ENCODE peak calls at places on chromosomes 7 and 10, in four cellular contexts. Y is HepG2, D is K562, A is GM12878. R is an unnamed sample.

GRCh38 chr7:19619122-19619521 is 89.7 kb downstream of the POLR1F start:
- DNase-seq in Y (no peak), D (no peak), A (no peak), R (no peak)

GRCh38 chr10:28661035-28661434 is 16.3 kb upstream of the BAMBI start:
- DNase-seq in Y (no peak), D (peak), A (no peak), R (no peak)

GRCh38 chr7:44961844-44962482 is 16.9 kb downstream of the MYO1G start:
- DNase-seq in Y (no peak), D (no peak), A (no peak), R (no peak)

GRCh38 chr10:125964558-125964957 is 68.2 kb downstream of the FANK1 start:
- DNase-seq in Y (no peak), D (no peak), A (no peak), R (no peak)

GRCh38 chr10:124935946-124936345 is 6.0 kb upstream of the ZRANB1 start:
- DNase-seq in Y (no peak), D (no peak), A (no peak), R (no peak)

GRCh38 chr7:33243319-33243881 is 114.0 kb downstream of the BBS9 start:
- DNase-seq in Y (peak), D (peak), A (no peak), R (peak)

GRCh38 chr10:103481974-103482531 is 3.0 kb upstream of the CALHM3 start:
- DNase-seq in Y (peak), D (peak), A (no peak), R (peak)

GRCh38 chr7:106959753-106960152 is 84.8 kb upstream of the PRKAR2B start:
- DNase-seq in Y (no peak), D (peak), A (no peak), R (peak)

GRCh38 chr7:2044883-2045471 is 187.8 kb downstream of the MAD1L1 start:
- DNase-seq in Y (no peak), D (no peak), A (no peak), R (no peak)

GRCh38 chr10:43408331-43408709 is 666 bp downstream of the HNRNPF start:
- DNase-seq in Y (no peak), D (no peak), A (no peak), R (no peak)

GRCh38 chr10:120336910-120337540 is 120.0 kb upstream of the PLPP4 start:
- DNase-seq in Y (peak), D (peak), A (no peak), R (peak)

GRCh38 chr10:33125522-33125921 is 167.5 kb upstream of the ITGB1 start:
- DNase-seq in Y (no peak), D (no peak), A (no peak), R (no peak)

GRCh38 chr7:115679976-115680375 is 350.6 kb downstream of the TFEC start:
- DNase-seq in Y (peak), D (peak), A (peak), R (peak)

GRCh38 chr10:97517778-97518561 is 19.2 kb downstream of the UBTD1 start:
- DNase-seq in Y (no peak), D (no peak), A (no peak), R (no peak)

GRCh38 chr7:138527746-138528223 is 67.7 kb downstream of the TRIM24 start:
- DNase-seq in Y (peak), D (peak), A (no peak), R (no peak)

GRCh38 chr10:88131561-88132139 is 268.2 kb downstream of the PTEN start:
- DNase-seq in Y (no peak), D (no peak), A (no peak), R (no peak)

GRCh38 chr7:33399528-33400213 is 270.3 kb downstream of the BBS9 start:
- DNase-seq in Y (no peak), D (no peak), A (no peak), R (no peak)

GRCh38 chr10:4132216-4132556 is 347.2 kb upstream of the KLF6 start:
- DNase-seq in Y (no peak), D (no peak), A (no peak), R (no peak)

GRCh38 chr7:151273646-151274375 is 25.3 kb upstream of the SMARCD3 start:
- DNase-seq in Y (no peak), D (no peak), A (no peak), R (no peak)

GRCh38 chr7:2037301-2037804 is 195.4 kb downstream of the MAD1L1 start:
- DNase-seq in Y (no peak), D (no peak), A (no peak), R (no peak)

GRCh38 chr10:72242675-72243074 is 26.6 kb upstream of the ASCC1 start:
- DNase-seq in Y (no peak), D (no peak), A (no peak), R (no peak)

GRCh38 chr10:103333934-103334520 is 16.9 kb downstream of the PCGF6 start:
- DNase-seq in Y (peak), D (no peak), A (no peak), R (peak)

GRCh38 chr7:116741625-116742316 is 69.8 kb downstream of the MET start:
- DNase-seq in Y (peak), D (no peak), A (no peak), R (no peak)

GRCh38 chr7:81155654-81156373 is 237.0 kb upstream of the SEMA3C start:
- DNase-seq in Y (peak), D (no peak), A (no peak), R (no peak)

GRCh38 chr7:36984710-36985308 is 260.5 kb upstream of the AOAH start:
- DNase-seq in Y (no peak), D (no peak), A (no peak), R (no peak)

GRCh38 chr7:73555411-73555982 is 2.0 kb downstream of the BCL7B start:
- DNase-seq in Y (no peak), D (no peak), A (no peak), R (no peak)

GRCh38 chr7:6650521-6651011 is 13.4 kb downstream of the ZNF316 start:
- DNase-seq in Y (no peak), D (no peak), A (no peak), R (no peak)

GRCh38 chr7:155412416-155413253 is 45.3 kb upstream of the EN2 start:
- DNase-seq in Y (peak), D (peak), A (no peak), R (peak)

GRCh38 chr7:53500076-53500475 is 464.6 kb downstream of the POM121L12 start:
- DNase-seq in Y (no peak), D (no peak), A (no peak), R (no peak)

GRCh38 chr10:17918187-17918903 is 33.4 kb upstream of the SLC39A12 start:
- DNase-seq in Y (no peak), D (no peak), A (no peak), R (no peak)

GRCh38 chr10:104937528-104937927 is 296.4 kb downstream of the SORCS3 start:
- DNase-seq in Y (peak), D (no peak), A (no peak), R (no peak)

GRCh38 chr10:100579261-100579660 is 43.5 kb downstream of the HIF1AN start:
- DNase-seq in Y (no peak), D (no peak), A (no peak), R (peak)

GRCh38 chr7:12244694-12245093 is 33.6 kb downstream of the TMEM106B start:
- DNase-seq in Y (no peak), D (no peak), A (no peak), R (no peak)

GRCh38 chr7:27420702-27421101 is 178.1 kb downstream of the EVX1 start:
- DNase-seq in Y (no peak), D (no peak), A (no peak), R (no peak)
- TF ChIP-seq FOXK2 in Y (no peak), D (no peak), A (no peak), R (no peak)

GRCh38 chr10:24120651-24121050 is 88.3 kb upstream of the KIAA1217 start:
- DNase-seq in Y (no peak), D (no peak), A (no peak), R (no peak)

GRCh38 chr10:24119919-24120318 is 89.0 kb upstream of the KIAA1217 start:
- DNase-seq in Y (no peak), D (no peak), A (no peak), R (no peak)

GRCh38 chr10:24118246-24118645 is 90.7 kb upstream of the KIAA1217 start:
- DNase-seq in Y (no peak), D (no peak), A (no peak), R (peak)

GRCh38 chr10:24114561-24114960 is 94.4 kb upstream of the KIAA1217 start:
- DNase-seq in Y (no peak), D (no peak), A (no peak), R (no peak)

GRCh38 chr10:24115403-24115802 is 93.5 kb upstream of the KIAA1217 start:
- DNase-seq in Y (no peak), D (no peak), A (no peak), R (no peak)
- TF ChIP-seq BHLHE40 in Y (no peak), D (no peak), A (no peak), R (no peak)

GRCh38 chr10:14603539-14604102 is 171.1 kb downstream of the FAM107B start:
- DNase-seq in Y (no peak), D (no peak), A (no peak), R (peak)

GRCh38 chr10:14604181-14605142 is 170.2 kb downstream of the FAM107B start:
- DNase-seq in Y (no peak), D (peak), A (no peak), R (peak)

GRCh38 chr10:14602807-14603538 is 171.7 kb downstream of the FAM107B start:
- DNase-seq in Y (no peak), D (no peak), A (no peak), R (no peak)

GRCh38 chr10:14600065-14600464 is 174.6 kb downstream of the FAM107B start:
- DNase-seq in Y (no peak), D (no peak), A (no peak), R (no peak)

DNA sequence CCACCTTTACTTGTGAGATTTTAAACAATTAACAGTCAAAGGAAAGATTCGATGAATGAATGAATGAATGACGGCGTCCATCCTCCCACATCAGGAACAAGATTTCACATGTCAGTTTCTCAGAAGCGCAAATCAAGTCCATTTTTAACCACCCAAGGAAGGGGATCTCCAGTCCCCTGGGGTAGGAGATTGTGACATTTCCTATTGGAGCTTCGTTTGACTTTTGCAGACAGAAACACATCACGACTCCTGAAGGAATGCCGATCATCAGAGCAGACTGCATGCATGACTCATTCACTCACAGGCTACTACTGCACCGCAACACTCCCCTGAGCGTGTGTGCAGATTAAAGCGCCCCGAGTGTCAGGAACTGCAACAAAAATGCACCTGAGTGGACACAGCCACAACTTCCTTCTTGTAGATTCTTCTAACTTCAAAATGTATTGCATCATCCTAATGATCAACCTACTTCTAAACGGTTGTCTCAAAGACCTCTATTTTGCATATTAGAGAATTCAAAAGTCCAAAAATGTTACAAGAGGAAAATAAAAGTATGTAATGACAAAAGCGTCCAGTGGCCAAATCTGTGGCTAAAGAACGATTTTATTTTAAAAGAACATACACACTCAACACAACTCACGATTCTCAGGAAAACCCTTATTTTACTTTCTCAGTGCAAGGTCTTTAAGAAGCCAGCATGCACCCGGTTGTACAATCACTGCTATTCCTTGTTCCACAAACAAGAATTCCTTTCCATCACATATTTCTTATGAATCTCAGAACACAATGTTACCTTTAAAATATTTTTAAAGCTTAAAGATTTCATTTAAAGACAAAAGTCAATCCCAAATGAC is 172.6 kb downstream of the FAM107B start:
- DNase-seq in Y (peak), D (peak), A (peak), R (no peak)
- TF ChIP-seq FOXK2 in Y (no peak), D (no peak), A (no peak), R (no peak)

DNA sequence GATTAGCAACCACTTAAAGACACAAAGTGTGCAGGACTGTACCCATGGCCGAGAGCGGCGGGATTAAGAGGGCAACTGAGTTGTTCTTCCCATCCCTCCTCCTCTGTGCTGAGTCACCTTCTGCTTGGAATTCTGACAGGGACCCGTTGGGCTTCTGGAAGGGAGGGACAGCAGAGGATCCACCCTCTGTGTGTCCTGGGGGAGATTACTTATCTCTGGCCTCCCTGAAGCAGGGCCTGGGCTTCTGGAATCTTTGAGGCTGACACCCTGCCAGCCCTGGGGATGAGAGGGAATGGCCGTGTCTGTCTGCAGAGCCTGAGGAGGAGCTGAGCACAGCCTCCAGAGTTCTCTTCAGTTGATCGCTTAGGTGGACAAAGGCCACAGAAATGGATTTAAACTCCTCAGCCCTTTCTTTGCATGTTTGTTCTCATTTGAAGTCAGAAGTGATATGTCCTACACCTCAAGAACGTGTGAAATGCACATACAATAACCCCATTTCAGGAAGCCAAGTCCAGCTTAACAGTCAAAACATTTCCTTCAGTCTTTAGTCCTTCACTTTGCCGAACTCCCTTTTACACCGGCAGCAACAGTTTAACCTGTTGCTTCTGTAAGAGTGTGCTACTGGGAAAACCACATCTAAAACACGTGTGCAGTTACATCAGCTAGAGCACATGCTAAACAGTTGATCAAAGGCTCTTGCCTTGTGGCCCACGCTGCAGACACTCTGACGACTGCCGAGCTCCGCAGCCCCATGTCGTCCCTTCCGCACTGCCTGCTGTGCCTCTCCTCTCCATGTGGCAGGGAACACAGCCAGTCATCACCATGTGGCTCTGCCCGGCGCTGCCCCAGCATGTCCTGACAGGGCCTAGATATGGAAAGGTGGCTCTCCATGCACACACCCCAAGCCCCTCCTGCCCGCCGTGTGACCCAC is 55.7 kb downstream of the IKZF1 start:
- DNase-seq in Y (no peak), D (peak), A (no peak), R (no peak)
- TF ChIP-seq BHLHE40 in Y (no peak), D (no peak), A (no peak), R (no peak)

GRCh38 chr7:38187794-38188472 is 9.9 kb downstream of the STARD3NL start:
- DNase-seq in Y (no peak), D (no peak), A (no peak), R (no peak)
- TF ChIP-seq FOXK2 in Y (no peak), D (no peak), A (no peak), R (no peak)

GRCh38 chr7:95906871-95907270 is 134.5 kb downstream of the DYNC1I1 start:
- DNase-seq in Y (no peak), D (no peak), A (no peak), R (no peak)
- TF ChIP-seq BHLHE40 in Y (no peak), D (no peak), A (no peak), R (no peak)

GRCh38 chr7:97845622-97846203 is 26.5 kb downstream of the ASNS start:
- DNase-seq in Y (peak), D (peak), A (no peak), R (no peak)
- TF ChIP-seq FOXK2 in Y (no peak), D (no peak), A (no peak), R (no peak)

DNA sequence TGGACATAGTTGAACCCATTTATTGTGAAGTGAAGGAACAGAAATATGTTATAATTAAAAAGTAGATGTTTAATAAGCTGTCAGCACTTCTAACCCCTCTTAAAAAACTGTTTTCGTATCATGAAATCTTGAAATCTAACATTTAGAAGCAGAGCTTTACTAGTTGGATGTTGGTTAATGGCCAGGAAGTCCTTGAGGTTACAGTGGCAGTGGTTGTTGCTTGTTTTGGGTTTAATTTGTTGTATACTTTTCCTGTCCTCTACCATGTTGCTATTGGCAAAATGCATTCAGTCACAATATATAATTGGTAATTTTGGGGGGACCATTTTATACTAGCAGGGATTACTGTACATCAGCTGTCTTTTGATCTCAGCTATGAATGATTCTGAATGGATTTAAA is 60.7 kb downstream of the EXOC4 start:
- DNase-seq in Y (no peak), D (no peak), A (no peak), R (no peak)
- TF ChIP-seq BHLHE40 in Y (no peak), D (no peak), A (no peak), R (no peak)

R was measured in HEK293T.